ENCODE peak calls at places on chromosomes 13 and 19, in four cellular contexts. N is stimulated activated CD8-positive, alpha-beta memory T cell treated with anti-CD3 and anti-CD28 coated beads, Interleukin-7, amount 100 ng/mL, for 1 hour; V is posterior cingulate gyrus; C is ureter. W is an unnamed sample.
A peak's percentile ranks its signal among the peaks of the same experiment; 100 is the strongest.

GRCh38 chr13:109154146-109154545 is 524.7 kb downstream of the MYO16 start:
- DNase-seq in N (no peak), V (no peak), C (no peak), W (no peak)

GRCh38 chr13:40053401-40053800 is 397.9 kb downstream of the COG6 start:
- DNase-seq in N (no peak), V (no peak), C (no peak), W (no peak)

GRCh38 chr13:40121711-40122110 is 466.2 kb downstream of the COG6 start:
- DNase-seq in N (no peak), V (no peak), C (no peak), W (no peak)

GRCh38 chr19:10299545-10300458 is 9.8 kb downstream of the ZGLP1 start:
- DNase-seq in N (no peak), V (peak; percentile 46), C (no peak), W (no peak)

GRCh38 chr19:35379992-35380391 is 9.1 kb downstream of the GPR42 start:
- DNase-seq in N (no peak), V (no peak), C (no peak), W (no peak)

GRCh38 chr13:41231786-41232185 is 31.6 kb downstream of the MTRF1 start:
- DNase-seq in N (no peak), V (no peak), C (no peak), W (no peak)

GRCh38 chr19:58252102-58252685 is 23.5 kb downstream of the ZNF544 start:
- DNase-seq in N (no peak), V (no peak), C (no peak), W (no peak)

GRCh38 chr13:90197722-90198121 is 1149.8 kb upstream of the MIR17HG start:
- DNase-seq in N (no peak), V (no peak), C (no peak), W (no peak)

W was measured in coronary artery.